ENCODE peak calls at places on chromosomes 3 and 15, in five cellular contexts. N is stomach; K is effector memory CD4-positive, alpha-beta T cell; E is suprapubic skin; R is IMR-90. S is an unnamed sample.

GRCh38 chr15:46080018-46080417 is 445.2 kb downstream of the SQOR start:
- DNase-seq in R (no peak), N (no peak), E (no peak), K (no peak), S (no peak)

GRCh38 chr15:27414168-27414870 is 443.3 kb downstream of the GABRG3 start:
- DNase-seq in E (no peak), K (no peak), R (no peak), N (no peak), S (no peak)

GRCh38 chr3:153704115-153704514 is 417.1 kb upstream of the ARHGEF26 start:
- DNase-seq in N (no peak), E (no peak), R (no peak), K (no peak), S (no peak)

GRCh38 chr3:46368569-46368968 is 2.2 kb upstream of the CCR5 start:
- DNase-seq in E (peak; percentile 69), R (no peak), N (peak; percentile 51), K (peak; percentile 52), S (no peak)

GRCh38 chr15:70241561-70242320 is 144.0 kb upstream of the TLE3 start:
- DNase-seq in N (no peak), R (no peak), E (peak; percentile 40), K (no peak), S (no peak)

GRCh38 chr3:123792473-123793201 is 91.5 kb downstream of the MYLK start:
- DNase-seq in N (no peak), R (peak; percentile 48), K (no peak), E (no peak), S (no peak)

GRCh38 chr3:150447631-150448465 is 39.8 kb downstream of the TSC22D2 start:
- DNase-seq in N (no peak), E (no peak), K (no peak), R (no peak), S (no peak)

GRCh38 chr15:101045236-101045646 is 126.1 kb downstream of the LRRK1 start:
- DNase-seq in N (peak; percentile 15), E (peak; percentile 6), R (peak; percentile 47), K (no peak), S (no peak)

GRCh38 chr3:72336821-72337479 is 511.3 kb downstream of the SHQ1 start:
- DNase-seq in R (peak; percentile 46), N (peak; percentile 79), E (peak; percentile 94), K (no peak), S (peak; percentile 87)

GRCh38 chr3:141796436-141797166 is 33.4 kb downstream of the GRK7 start:
- DNase-seq in K (peak; percentile 28), R (no peak), N (no peak), E (no peak), S (no peak)

GRCh38 chr15:36831125-36831914 is 251.9 kb downstream of the CDIN1 start:
- DNase-seq in N (no peak), R (peak; percentile 97), K (no peak), E (no peak), S (no peak)

GRCh38 chr3:28915711-28916481 is 365.0 kb upstream of the RBMS3 start:
- DNase-seq in N (peak; percentile 26), R (peak; percentile 91), K (no peak), E (no peak), S (no peak)

GRCh38 chr3:182149594-182149993 is 437.9 kb downstream of the SOX2 start:
- DNase-seq in E (no peak), N (no peak), K (no peak), R (no peak), S (no peak)

GRCh38 chr3:136018876-136019275 is 53.3 kb downstream of the PPP2R3A start:
- DNase-seq in K (no peak), R (peak; percentile 54), N (no peak), E (no peak), S (no peak)

GRCh38 chr3:16906679-16907078 is 21.9 kb downstream of the PLCL2 start:
- DNase-seq in R (peak; percentile 29), E (no peak), K (no peak), N (no peak), S (no peak)

GRCh38 chr15:62821384-62822131 is 221.0 kb upstream of the TPM1 start:
- DNase-seq in K (no peak), E (no peak), N (peak; percentile 49), R (no peak), S (no peak)

GRCh38 chr3:99472385-99472784 is 166.0 kb upstream of the COL8A1 start:
- DNase-seq in N (no peak), E (no peak), K (no peak), R (no peak), S (no peak)

GRCh38 chr15:58475573-58476524 is 44.1 kb downstream of the LIPC start:
- DNase-seq in R (peak; percentile 36), K (no peak), E (peak; percentile 56), N (no peak), S (no peak)

GRCh38 chr15:83108266-83109219 is 1.1 kb downstream of the TM6SF1 start:
- DNase-seq in N (peak; percentile 34), K (no peak), E (peak; percentile 71), R (peak; percentile 52), S (no peak)

GRCh38 chr3:88589131-88589530 is 439.4 kb downstream of the C3orf38 start:
- DNase-seq in E (no peak), N (no peak), K (no peak), R (no peak), S (no peak)

GRCh38 chr3:175046666-175047065 is 187.5 kb downstream of the NAALADL2 start:
- DNase-seq in N (no peak), E (no peak), R (peak; percentile 80), K (no peak), S (no peak)

GRCh38 chr15:39313467-39313866 is 267.4 kb upstream of the THBS1 start:
- DNase-seq in K (no peak), E (no peak), R (no peak), N (no peak), S (no peak)

GRCh38 chr3:100710355-100711198 is 1.3 kb downstream of the TFG start:
- DNase-seq in N (peak; percentile 32), R (peak; percentile 77), E (no peak), K (peak; percentile 50), S (no peak)

GRCh38 chr3:140568131-140568530 is 109.7 kb upstream of the TRIM42 start:
- DNase-seq in E (no peak), K (no peak), N (no peak), R (no peak), S (no peak)

GRCh38 chr3:188749010-188749617 is 422.7 kb upstream of the TPRG1 start:
- DNase-seq in E (no peak), R (no peak), K (peak; percentile 36), N (no peak), S (no peak)

GRCh38 chr3:94184781-94185180 is 121.9 kb downstream of the NSUN3 start:
- DNase-seq in N (no peak), K (no peak), E (no peak), R (peak; percentile 0), S (no peak)

GRCh38 chr3:102034639-102035038 is 185.3 kb downstream of the NFKBIZ start:
- DNase-seq in R (no peak), K (no peak), E (no peak), N (no peak), S (no peak)

GRCh38 chr15:47812436-47813109 is 95.3 kb downstream of the SEMA6D start:
- DNase-seq in N (no peak), K (no peak), R (peak; percentile 2), E (no peak), S (no peak)

GRCh38 chr15:81185896-81186295 is 10.8 kb upstream of the IL16 start:
- DNase-seq in K (no peak), N (no peak), E (no peak), R (no peak), S (no peak)

GRCh38 chr15:66212471-66212870 is 41.1 kb downstream of the MEGF11 start:
- DNase-seq in N (no peak), R (no peak), K (no peak), E (no peak), S (no peak)
- H3K27me3 ChIP-seq in N (no peaks in the 10 kb centered on the region), R (peaks cover 41% of the 10 kb centered on the region), K (no peaks in the 10 kb centered on the region), E (no peaks in the 10 kb centered on the region), S (no peaks in the 10 kb centered on the region)

GRCh38 chr3:39149059-39149455 is 4.3 kb downstream of the CSRNP1 start:
- DNase-seq in R (no peak), K (no peak), E (no peak), N (no peak), S (no peak)

GRCh38 chr3:39150170-39150802 is 3.1 kb downstream of the CSRNP1 start:
- DNase-seq in E (no peak), N (no peak), K (no peak), R (no peak), S (no peak)

GRCh38 chr3:39150803-39151631 is 2.4 kb downstream of the CSRNP1 start:
- DNase-seq in E (peak; percentile 95), K (peak; percentile 42), N (peak; percentile 78), R (peak; percentile 97), S (peak; percentile 87)

GRCh38 chr3:39148116-39149058 is 5.0 kb downstream of the CSRNP1 start:
- DNase-seq in R (peak; percentile 75), E (no peak), K (no peak), N (no peak), S (no peak)

DNA sequence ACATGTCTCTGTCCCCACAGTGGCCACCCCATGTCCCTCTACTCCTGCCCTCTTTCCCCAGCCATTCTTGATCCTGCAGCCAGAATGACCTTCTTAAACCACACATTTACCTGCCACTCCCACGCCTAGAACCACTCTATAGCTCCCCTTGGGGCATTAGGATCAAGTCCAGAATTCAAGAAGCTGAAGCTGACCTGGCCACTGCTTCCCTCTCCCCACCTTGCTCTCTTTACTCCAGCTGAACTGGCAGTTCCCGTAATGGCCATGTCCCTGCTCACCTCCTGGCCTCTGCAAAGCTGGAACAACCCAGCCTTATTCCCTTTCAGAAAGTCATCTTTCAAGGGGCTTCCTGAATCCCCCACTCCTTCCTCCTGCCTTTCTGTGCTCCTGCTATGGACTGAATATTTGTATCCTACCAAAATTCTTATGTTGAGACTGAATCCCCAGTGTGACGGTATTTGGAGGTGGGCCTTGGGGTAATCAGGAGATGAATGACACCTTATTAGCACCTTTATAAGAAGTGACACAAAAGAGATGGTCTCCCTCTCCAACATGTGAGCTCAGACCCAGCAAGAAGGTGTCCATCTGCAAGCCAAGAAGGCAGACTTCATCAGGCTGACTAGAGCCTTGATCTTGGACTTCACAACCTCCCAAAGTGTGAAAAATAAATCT is 3.8 kb downstream of the CSRNP1 start:
- DNase-seq in K (no peak), E (no peak), R (no peak), N (no peak), S (no peak)
- H3K4me3 ChIP-seq in K (no peak overlapping the region), E (peak overlapping the region; percentile 96), R (no peak overlapping the region), N (no peak overlapping the region), S (peak overlapping the region; percentile 99)

DNA sequence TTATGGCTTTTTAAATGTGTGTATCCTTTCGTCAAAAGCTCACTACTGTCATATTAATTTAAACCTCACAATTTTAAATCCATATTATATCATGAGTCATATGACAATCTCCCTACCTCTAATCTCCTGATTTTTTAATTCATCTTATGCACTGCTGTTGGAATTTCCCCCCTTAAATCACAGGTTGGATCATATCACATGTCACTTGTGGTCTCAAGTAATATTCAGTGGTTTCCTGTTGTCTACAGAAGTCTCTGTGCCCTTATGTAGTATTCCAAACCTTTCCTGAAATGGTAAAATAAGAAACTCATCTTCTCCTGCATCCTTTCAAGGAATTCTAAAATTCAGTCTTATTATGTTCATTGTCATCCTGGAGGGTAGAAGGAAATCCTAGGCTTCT is 116.0 kb upstream of the CBLB start:
- DNase-seq in K (no peak), R (peak; percentile 34), E (no peak), N (no peak), S (no peak)
- H3K27me3 ChIP-seq in K (no peaks in the 10 kb centered on the region), R (no peaks in the 10 kb centered on the region), E (no peaks in the 10 kb centered on the region), N (no peaks in the 10 kb centered on the region), S (no peaks in the 10 kb centered on the region)

DNA sequence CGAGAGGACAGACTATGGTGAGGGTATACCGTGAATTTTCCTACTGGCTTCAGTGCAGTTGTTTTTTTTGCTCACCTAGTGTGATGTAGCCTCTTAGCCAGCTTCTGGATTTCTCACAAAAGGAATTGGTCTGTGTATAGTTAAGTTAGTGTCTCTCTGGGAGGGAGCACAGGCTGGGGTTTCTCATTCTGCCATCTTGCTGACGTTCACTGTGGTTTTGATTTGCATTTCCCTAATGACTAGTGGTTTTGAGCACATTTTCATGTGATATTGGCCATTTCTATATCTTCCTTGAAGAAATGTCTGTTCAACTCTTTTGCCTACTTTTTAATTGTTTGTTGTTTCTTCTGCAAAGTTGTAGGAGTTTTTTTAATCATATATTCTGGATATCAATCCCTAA is 2.2 kb upstream of the CD86 start:
- DNase-seq in R (no peak), N (no peak), K (no peak), E (no peak), S (no peak)
- H3K4me3 ChIP-seq in R (no peak overlapping the region), N (no peak overlapping the region), K (no peak overlapping the region), E (no peak overlapping the region), S (no peak overlapping the region)

S was measured in breast epithelium.